ENCODE peak calls at places on chromosomes 1 and 21, in nine cellular contexts. D, W, B, X, Y, C, S, P and U are unnamed samples.

GRCh38 chr1:3564921-3565831 is 46.1 kb downstream of the MEGF6 start:
- DNase-seq in S (no peak), X (no peak), C (no peak), D (no peak), B (peak; percentile 74), P (no peak), Y (peak; percentile 35), W (peak; percentile 52), U (no peak)

GRCh38 chr1:175494950-175495349 is 248.4 kb downstream of the TNR start:
- DNase-seq in Y (no peak), D (no peak), S (no peak), B (no peak), P (no peak), X (no peak), C (no peak), W (no peak), U (no peak)

GRCh38 chr21:31873696-31874599 is 1.1 kb downstream of the HUNK start:
- DNase-seq in C (peak; percentile 10), S (peak; percentile 12), Y (no peak), X (peak; percentile 88), P (peak; percentile 13), B (peak; percentile 81), D (peak; percentile 25), W (peak; percentile 84), U (no peak)

GRCh38 chr1:28159243-28159642 is 17.2 kb downstream of the PTAFR start:
- DNase-seq in Y (no peak), S (no peak), P (no peak), W (no peak), X (no peak), D (no peak), B (no peak), C (no peak), U (no peak)

GRCh38 chr1:240093120-240093961 is 1.7 kb downstream of the FMN2 start:
- DNase-seq in S (no peak), X (no peak), C (no peak), B (peak; percentile 83), Y (no peak), D (no peak), W (peak; percentile 29), P (no peak), U (no peak)

GRCh38 chr21:32073593-32073992 is 200.8 kb downstream of the HUNK start:
- DNase-seq in X (no peak), P (no peak), C (no peak), Y (no peak), D (no peak), B (no peak), W (no peak), S (no peak), U (no peak)

GRCh38 chr1:47386268-47386667 is 29.8 kb upstream of the FOXE3 start:
- DNase-seq in C (no peak), D (no peak), Y (no peak), S (no peak), W (no peak), B (no peak), P (no peak), X (no peak), U (no peak)

GRCh38 chr1:184802739-184803492 is 48.3 kb upstream of the EDEM3 start:
- DNase-seq in X (no peak), W (no peak), S (peak; percentile 9), P (no peak), D (no peak), B (no peak), Y (peak; percentile 48), C (no peak), U (no peak)

GRCh38 chr1:227987181-227987580 is 19.6 kb upstream of the WNT3A start:
- DNase-seq in C (no peak), Y (no peak), W (no peak), B (no peak), D (no peak), P (no peak), X (no peak), S (no peak), U (no peak)